ENCODE peak calls at places on chromosome 1, in four cellular contexts. C, B, H and T are unnamed samples.

GRCh38 chr1:160251006-160251405 is 11.3 kb downstream of the DCAF8 start:
- DNase-seq in C (no peak), H (no peak), B (no peak), T (no peak)

GRCh38 chr1:2811526-2811905 is 10.0 kb upstream of the TTC34 start:
- DNase-seq in H (no peak), C (no peak), B (no peak), T (no peak)

GRCh38 chr1:92538413-92539061 is 51.8 kb upstream of the GFI1 start:
- DNase-seq in B (no peak), C (no peak), H (no peak), T (no peak)

GRCh38 chr1:154972213-154972516 is 1.6 kb upstream of the SHC1 start:
- DNase-seq in B (no peak), H (no peak), C (no peak), T (no peak)

GRCh38 chr1:45490121-45490622 is 791 bp downstream of the TESK2 start:
- DNase-seq in H (no peak), C (no peak), B (no peak), T (no peak)

GRCh38 chr1:186302378-186302920 is 72.6 kb downstream of the TPR start:
- DNase-seq in C (no peak), B (no peak), H (no peak), T (no peak)

GRCh38 chr1:152185544-152186391 is 26.7 kb upstream of the RPTN start:
- DNase-seq in C (no peak), B (no peak), H (peak; percentile 39), T (peak; percentile 43)

GRCh38 chr1:89802841-89803240 is 18.0 kb upstream of the LRRC8D start:
- DNase-seq in C (no peak), B (no peak), H (no peak), T (no peak)

GRCh38 chr1:46041551-46041950 is 90.9 kb downstream of the PIK3R3 start:
- DNase-seq in H (no peak), B (no peak), C (no peak), T (no peak)

GRCh38 chr1:66311092-66311491 is 222.9 kb upstream of the SGIP1 start:
- DNase-seq in B (no peak), C (no peak), H (no peak), T (no peak)

GRCh38 chr1:151221616-151222015 is 23.3 kb downstream of the PIP5K1A start:
- DNase-seq in C (no peak), B (no peak), H (no peak), T (no peak)

GRCh38 chr1:228429698-228430097 is 13.0 kb upstream of the TRIM17 start:
- DNase-seq in B (no peak), H (no peak), C (no peak), T (no peak)

GRCh38 chr1:211371406-211372105 is 44.9 kb downstream of the TRAF5 start:
- DNase-seq in H (no peak), B (no peak), C (no peak), T (no peak)

GRCh38 chr1:35650416-35650815 is 9.1 kb upstream of the PSMB2 start:
- DNase-seq in H (no peak), B (no peak), C (no peak), T (no peak)

GRCh38 chr1:228393268-228393699 is 13.4 kb downstream of the TRIM11 start:
- DNase-seq in B (peak; percentile 45), H (no peak), C (no peak), T (no peak)

GRCh38 chr1:175072131-175072941 is 4.7 kb downstream of the TNN start:
- DNase-seq in C (peak; percentile 58), B (peak; percentile 9), H (peak; percentile 68), T (no peak)

GRCh38 chr1:107767156-107767582 is 197.8 kb downstream of the VAV3 start:
- DNase-seq in H (no peak), C (no peak), B (no peak), T (no peak)

GRCh38 chr1:38680801-38681510 is 178.6 kb downstream of the RRAGC start:
- DNase-seq in H (peak; percentile 39), C (no peak), B (peak; percentile 19), T (no peak)

DNA sequence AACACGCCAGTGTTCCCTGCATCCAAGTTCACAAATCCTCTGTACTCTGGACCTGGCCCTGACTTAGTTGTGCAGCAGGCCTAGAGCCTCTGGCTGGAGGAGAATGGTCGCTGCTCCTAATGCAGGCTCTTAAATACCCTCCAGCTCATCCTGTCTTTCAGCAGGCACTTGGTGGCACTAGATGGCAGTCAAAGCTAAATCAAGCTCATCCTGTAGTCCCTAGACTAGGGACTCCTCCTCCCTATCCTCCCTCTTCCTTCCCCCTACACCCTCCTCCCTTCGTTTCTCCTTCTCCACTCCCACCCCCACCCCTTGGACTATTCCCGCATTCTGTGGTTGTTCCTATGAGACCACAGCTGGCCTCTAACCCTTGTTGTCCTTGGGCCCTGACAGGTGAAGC is 41.5 kb upstream of the MTR start:
- DNase-seq in H (peak; percentile 76), C (no peak), B (peak; percentile 57), T (peak; percentile 11)
- H3K36me3 ChIP-seq in H (peaks cover 29% of the 10 kb centered on the region), C (no peaks in the 10 kb centered on the region), B (peaks cover 79% of the 10 kb centered on the region), T (no peaks in the 10 kb centered on the region)

GRCh38 chr1:145872421-145872891 is 13.2 kb downstream of the ANKRD35 start:
- DNase-seq in H (no peak), C (peak; percentile 82), B (no peak), T (no peak)
- H3K4me3 ChIP-seq in H (no peak overlapping the region), C (peak overlapping the region; percentile 56), B (no peak overlapping the region), T (no peak overlapping the region)

GRCh38 chr1:205668951-205669340 is 11.4 kb downstream of the SLC45A3 start:
- DNase-seq in H (no peak), C (no peak), B (no peak), T (no peak)
- H3K4me1 ChIP-seq in H (peaks cover 51% of the 10 kb centered on the region), C (no peaks in the 10 kb centered on the region), B (peaks cover 28% of the 10 kb centered on the region), T (peaks cover 6% of the 10 kb centered on the region)

GRCh38 chr1:15420853-15421465 is 11.3 kb downstream of the EFHD2 start:
- DNase-seq in H (no peak), C (no peak), B (no peak), T (no peak)

GRCh38 chr1:15417365-15417934 is 7.8 kb downstream of the EFHD2 start:
- DNase-seq in B (no peak), C (no peak), H (no peak), T (no peak)

GRCh38 chr1:15422871-15423270 is 13.2 kb downstream of the EFHD2 start:
- DNase-seq in C (no peak), B (no peak), H (no peak), T (no peak)

GRCh38 chr1:15414450-15414823 is 4.7 kb downstream of the EFHD2 start:
- DNase-seq in C (no peak), H (no peak), B (no peak), T (no peak)

DNA sequence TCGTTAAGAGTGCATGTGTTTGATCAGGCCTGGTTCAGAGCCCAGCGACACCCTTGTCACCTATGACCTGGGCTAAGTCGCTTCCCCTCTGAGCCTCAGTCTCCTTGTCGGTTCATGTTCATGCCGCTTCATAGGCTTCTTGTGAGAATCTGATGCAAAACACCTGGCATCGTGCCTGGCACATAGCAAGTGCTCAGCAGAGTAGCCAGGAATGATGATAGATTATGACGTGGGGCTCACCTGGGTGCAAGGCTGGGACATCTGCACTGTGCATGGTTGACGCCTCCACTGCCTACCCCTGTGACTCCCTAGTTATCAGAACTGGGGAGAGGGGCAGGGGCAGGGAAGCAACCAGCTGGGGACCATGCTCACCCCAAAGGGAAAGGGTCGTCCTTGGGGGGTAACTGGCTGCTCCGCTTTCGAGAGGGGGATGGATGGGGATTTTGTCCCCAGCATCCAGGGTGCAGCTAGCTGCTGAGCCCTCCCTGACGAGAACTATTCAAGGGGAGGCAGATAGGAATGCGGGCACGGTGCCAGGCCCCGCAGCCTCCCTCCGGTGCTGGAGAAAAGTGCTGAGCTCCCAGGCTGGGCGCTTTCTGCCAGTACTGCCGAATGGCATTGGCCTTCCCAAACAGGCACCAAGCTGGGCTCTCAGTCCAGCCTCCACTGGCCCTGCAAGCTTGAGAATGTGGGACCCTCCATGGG is 9.3 kb downstream of the EFHD2 start:
- DNase-seq in B (no peak), C (no peak), H (no peak), T (no peak)
- H3K36me3 ChIP-seq in B (no peaks in the 10 kb centered on the region), C (no peaks in the 10 kb centered on the region), H (peaks cover 23% of the 10 kb centered on the region), T (no peaks in the 10 kb centered on the region)

GRCh38 chr1:200972985-200973742 is 50.4 kb downstream of the KIF21B start:
- DNase-seq in H (no peak), B (no peak), C (no peak), T (no peak)

GRCh38 chr1:200970771-200971427 is 52.6 kb downstream of the KIF21B start:
- DNase-seq in H (no peak), B (no peak), C (no peak), T (no peak)

GRCh38 chr1:200971428-200971903 is 52.0 kb downstream of the KIF21B start:
- DNase-seq in B (no peak), H (no peak), C (no peak), T (no peak)

GRCh38 chr1:200973937-200974657 is 49.4 kb downstream of the KIF21B start:
- DNase-seq in H (no peak), C (no peak), B (no peak), T (no peak)

GRCh38 chr1:200971955-200972711 is 51.4 kb downstream of the KIF21B start:
- DNase-seq in H (peak; percentile 52), C (peak; percentile 68), B (peak; percentile 69), T (peak; percentile 42)
- H3K4me3 ChIP-seq in H (no peak overlapping the region), C (no peak overlapping the region), B (no peak overlapping the region), T (no peak overlapping the region)